ENCODE peak calls at places on chromosomes 4 and X, in seven cellular contexts. W, P, A, U, E, I and C are unnamed samples.

GRCh38 chrX:78027798-78028197 is 58.4 kb upstream of the PGAM4 start:
- DNase-seq in W (no peak), P (no peak), A (no peak), U (no peak), E (no peak), I (no peak), C (no peak)

GRCh38 chr4:161714022-161714751 is 449.6 kb downstream of the FSTL5 start:
- DNase-seq in W (peak; percentile 95), P (no peak), A (peak; percentile 58), U (no peak), E (no peak), I (no peak), C (peak; percentile 78)

GRCh38 chr4:1644906-1645657 is 39.0 kb downstream of the FAM53A start:
- DNase-seq in W (peak; percentile 62), P (peak; percentile 86), A (peak; percentile 7), U (no peak), E (peak; percentile 74), I (no peak), C (no peak)

GRCh38 chr4:114879916-114880315 is 233.5 kb downstream of the NDST4 start:
- DNase-seq in W (no peak), P (no peak), A (no peak), U (no peak), E (no peak), I (no peak), C (no peak)

GRCh38 chr4:128310266-128310697 is 22.7 kb upstream of the PGRMC2 start:
- DNase-seq in W (no peak), P (peak; percentile 65), A (no peak), U (no peak), E (peak; percentile 27), I (peak; percentile 90), C (no peak)

GRCh38 chrX:150704030-150704613 is 10.9 kb downstream of the MTMR1 start:
- DNase-seq in W (peak; percentile 65), P (no peak), A (peak; percentile 74), U (no peak), E (no peak), I (no peak), C (no peak)

GRCh38 chrX:103488332-103488731 is 31.0 kb downstream of the RAB40A start:
- DNase-seq in W (no peak), P (peak; percentile 48), A (no peak), U (no peak), E (no peak), I (no peak), C (no peak)

GRCh38 chr4:177573487-177573886 is 131.2 kb upstream of the AGA start:
- DNase-seq in W (peak; percentile 88), P (no peak), A (peak; percentile 39), U (no peak), E (no peak), I (no peak), C (peak; percentile 89)

GRCh38 chr4:172356002-172356401 is 542.8 kb downstream of the GALNTL6 start:
- DNase-seq in W (no peak), P (no peak), A (no peak), U (no peak), E (no peak), I (no peak), C (no peak)

GRCh38 chrX:82163701-82164100 is 961.8 kb downstream of the SH3BGRL start:
- DNase-seq in W (no peak), P (no peak), A (no peak), U (no peak), E (no peak), I (no peak), C (no peak)

GRCh38 chrX:49186125-49187027 is at the start of gene PRICKLE3:
- DNase-seq in W (peak; percentile 60), P (no peak), A (peak; percentile 22), U (peak; percentile 87), E (peak; percentile 87), I (peak; percentile 69), C (no peak)

GRCh38 chrX:95063554-95063953 is 1389.5 kb downstream of the FAM133A start:
- DNase-seq in W (peak; percentile 17), P (no peak), A (no peak), U (no peak), E (no peak), I (no peak), C (no peak)

GRCh38 chr4:140351778-140352177 is 21.7 kb upstream of the SCOC start:
- DNase-seq in W (no peak), P (no peak), A (no peak), U (no peak), E (no peak), I (no peak), C (no peak)

GRCh38 chr4:77473509-77473908 is 132.1 kb upstream of the CXCL13 start:
- DNase-seq in W (no peak), P (peak; percentile 15), A (no peak), U (no peak), E (no peak), I (peak; percentile 30), C (no peak)

GRCh38 chrX:11968470-11968869 is 169.8 kb upstream of the FRMPD4 start:
- DNase-seq in W (peak; percentile 67), P (no peak), A (no peak), U (no peak), E (no peak), I (no peak), C (no peak)

GRCh38 chrX:154529206-154529612 is 13.2 kb upstream of the FAM3A start:
- DNase-seq in W (no peak), P (no peak), A (no peak), U (no peak), E (no peak), I (no peak), C (no peak)

GRCh38 chr4:101284546-101284945 is 62.8 kb downstream of the PPP3CA start:
- DNase-seq in W (no peak), P (no peak), A (no peak), U (no peak), E (no peak), I (no peak), C (no peak)

GRCh38 chr4:79241846-79242245 is 84.0 kb downstream of the NAA11 start:
- DNase-seq in W (no peak), P (no peak), A (peak; percentile 45), U (no peak), E (peak; percentile 9), I (no peak), C (peak; percentile 59)

GRCh38 chr4:113445286-113445685 is 316.3 kb downstream of the CAMK2D start:
- DNase-seq in W (peak; percentile 97), P (no peak), A (peak; percentile 71), U (no peak), E (peak; percentile 59), I (no peak), C (peak; percentile 98)
- H3K4me3 ChIP-seq in W (no peak overlapping the region), P (peak overlapping the region; percentile 36), A (no peak overlapping the region), U (no peak overlapping the region), E (no peak overlapping the region), I (no peak overlapping the region), C (no peak overlapping the region)

GRCh38 chr4:82889287-82889686 is 1.7 kb downstream of the SEC31A start:
- DNase-seq in W (no peak), P (no peak), A (no peak), U (no peak), E (no peak), I (no peak), C (no peak)

GRCh38 chr4:82885410-82885809 is 5.5 kb downstream of the SEC31A start:
- DNase-seq in W (no peak), P (no peak), A (no peak), U (no peak), E (no peak), I (peak; percentile 79), C (no peak)

GRCh38 chr4:82890913-82891727 is at the start of gene SEC31A:
- DNase-seq in W (peak; percentile 95), P (peak; percentile 95), A (peak; percentile 89), U (peak; percentile 98), E (peak; percentile 98), I (peak; percentile 96), C (peak; percentile 86)

GRCh38 chr4:82890602-82890912 is 396 bp downstream of the SEC31A start:
- DNase-seq in W (no peak), P (no peak), A (no peak), U (no peak), E (no peak), I (no peak), C (no peak)

GRCh38 chr4:82886145-82886942 is 4.6 kb downstream of the SEC31A start:
- DNase-seq in W (peak; percentile 66), P (no peak), A (no peak), U (no peak), E (no peak), I (peak; percentile 55), C (no peak)
- H3K4me3 ChIP-seq in W (peak overlapping the region; percentile 13), P (no peak overlapping the region), A (no peak overlapping the region), U (no peak overlapping the region), E (no peak overlapping the region), I (peak overlapping the region; percentile 7), C (no peak overlapping the region)

DNA sequence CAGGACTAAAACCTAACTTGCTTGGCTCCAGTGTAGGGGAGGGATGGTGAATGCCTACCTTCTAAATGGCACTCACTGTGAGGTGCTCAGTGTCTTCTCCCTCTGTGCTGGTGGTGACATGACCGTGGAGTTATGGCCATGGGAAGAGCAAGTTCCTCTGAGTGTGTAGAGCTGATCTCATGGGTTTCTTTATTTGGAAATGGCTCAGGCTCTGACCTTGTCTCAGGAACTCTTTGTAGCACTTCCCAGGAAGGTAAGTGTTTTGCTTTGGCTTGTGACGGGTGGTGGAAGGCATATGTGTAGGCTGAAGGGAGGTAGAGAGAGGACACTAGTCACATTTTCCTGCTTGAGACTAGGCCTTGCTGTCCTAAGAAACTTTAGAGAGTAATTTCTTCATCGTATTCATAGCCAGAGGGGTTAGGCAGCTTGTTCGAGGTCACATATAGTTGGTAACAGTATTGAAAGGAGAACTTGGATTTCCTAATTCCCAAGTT is 6.5 kb downstream of the MSN start:
- DNase-seq in W (no peak), P (no peak), A (no peak), U (no peak), E (no peak), I (no peak), C (no peak)
- H3K4me3 ChIP-seq in W (no peak overlapping the region), P (no peak overlapping the region), A (no peak overlapping the region), U (peak overlapping the region; percentile 15), E (no peak overlapping the region), I (no peak overlapping the region), C (no peak overlapping the region)

GRCh38 chr4:153520227-153520626 is 54.1 kb downstream of the TMEM131L start:
- DNase-seq in W (no peak), P (no peak), A (no peak), U (no peak), E (no peak), I (no peak), C (no peak)

GRCh38 chr4:153518637-153519384 is 52.7 kb downstream of the TMEM131L start:
- DNase-seq in W (no peak), P (no peak), A (no peak), U (no peak), E (no peak), I (peak; percentile 62), C (no peak)

GRCh38 chr4:153517159-153517558 is 51.0 kb downstream of the TMEM131L start:
- DNase-seq in W (peak; percentile 49), P (no peak), A (no peak), U (no peak), E (no peak), I (no peak), C (no peak)

GRCh38 chr4:153519677-153520076 is 53.5 kb downstream of the TMEM131L start:
- DNase-seq in W (no peak), P (no peak), A (no peak), U (no peak), E (no peak), I (no peak), C (no peak)

GRCh38 chr4:153518001-153518400 is 51.8 kb downstream of the TMEM131L start:
- DNase-seq in W (no peak), P (no peak), A (no peak), U (no peak), E (no peak), I (peak; percentile 18), C (no peak)
- H3K4me3 ChIP-seq in W (no peak overlapping the region), P (no peak overlapping the region), A (no peak overlapping the region), U (peak overlapping the region; percentile 44), E (no peak overlapping the region), I (no peak overlapping the region), C (no peak overlapping the region)